ENCODE peak calls at places on chromosomes 1 and 21, in six cellular contexts. P, C, V, Z, Q and T are unnamed samples. For H3K36me3, the result is how much of the 10 kb centered on the place peaks cover.

GRCh38 chr21:37182222-37182621 is 84.9 kb downstream of the VPS26C start:
- DNase-seq in P (no peak), C (no peak), V (no peak), Z (no peak), Q (no peak), T (no peak)

GRCh38 chr1:159921251-159921650 is 4.1 kb downstream of the TAGLN2 start:
- DNase-seq in P (no peak), C (no peak), V (no peak), Z (no peak), Q (peak), T (no peak)

GRCh38 chr1:54234284-54234683 is 34.3 kb downstream of the MRPL37 start:
- DNase-seq in P (no peak), C (no peak), V (no peak), Z (no peak), Q (no peak), T (no peak)

GRCh38 chr1:2330511-2331199 is 60.7 kb downstream of the MORN1 start:
- DNase-seq in P (peak), C (no peak), V (no peak), Z (no peak), Q (peak), T (no peak)

GRCh38 chr1:223038288-223039006 is 104.6 kb downstream of the TLR5 start:
- DNase-seq in P (no peak), C (no peak), V (no peak), Z (no peak), Q (no peak), T (no peak)

GRCh38 chr1:180228648-180229482 is 1.2 kb upstream of the LHX4 start:
- DNase-seq in P (no peak), C (no peak), V (no peak), Z (no peak), Q (no peak), T (peak)

GRCh38 chr1:217506878-217507277 is 124.0 kb downstream of the GPATCH2 start:
- DNase-seq in P (peak), C (no peak), V (no peak), Z (no peak), Q (peak), T (no peak)

GRCh38 chr1:91891486-91891885 is 5.5 kb upstream of the TGFBR3 start:
- DNase-seq in P (no peak), C (no peak), V (no peak), Z (no peak), Q (peak), T (no peak)

DNA sequence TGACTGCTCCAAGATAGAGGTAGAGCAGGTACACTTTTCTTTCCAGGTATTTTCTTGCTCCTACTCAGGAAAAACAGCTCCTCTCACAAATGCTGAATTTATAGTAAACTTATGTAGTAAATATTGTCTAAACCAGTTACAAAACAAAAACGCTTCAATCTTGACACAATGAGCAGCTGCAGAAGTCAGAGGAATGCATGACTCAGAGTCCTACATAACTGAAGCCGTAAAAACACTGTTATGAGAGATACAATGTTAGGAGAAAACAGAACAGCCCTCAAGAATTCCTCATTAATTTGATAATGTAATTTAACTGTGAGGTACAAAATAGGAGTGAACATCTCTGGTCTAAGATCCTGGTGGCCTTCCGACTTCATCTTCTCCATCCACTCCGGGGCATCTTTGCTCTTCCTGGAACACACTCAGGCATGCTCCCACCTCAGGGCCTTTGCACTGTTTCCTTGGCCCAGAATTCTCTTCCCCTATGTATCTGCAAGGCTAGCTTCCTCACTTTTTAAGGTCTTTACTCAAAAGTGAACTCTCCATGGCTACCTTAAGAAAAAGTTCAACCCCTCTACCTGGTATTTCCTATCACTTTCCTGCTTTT is 138.5 kb downstream of the SLC45A1 start:
- DNase-seq in P (peak), C (no peak), V (no peak), Z (no peak), Q (peak), T (no peak)
- H3K4me3 ChIP-seq in P (no peak), C (no peak), V (no peak), Z (no peak), Q (no peak), T (no peak)

GRCh38 chr21:32674731-32675130 is 53.1 kb downstream of the SYNJ1 start:
- DNase-seq in P (no peak), C (no peak), V (no peak), Z (no peak), Q (no peak), T (no peak)

GRCh38 chr21:32674038-32674437 is 53.8 kb downstream of the SYNJ1 start:
- DNase-seq in P (no peak), C (no peak), V (no peak), Z (no peak), Q (no peak), T (no peak)
- H3K36me3 ChIP-seq in P (under half), C (under half), V (under half), Z (under half), Q (under half), T (under half)

DNA sequence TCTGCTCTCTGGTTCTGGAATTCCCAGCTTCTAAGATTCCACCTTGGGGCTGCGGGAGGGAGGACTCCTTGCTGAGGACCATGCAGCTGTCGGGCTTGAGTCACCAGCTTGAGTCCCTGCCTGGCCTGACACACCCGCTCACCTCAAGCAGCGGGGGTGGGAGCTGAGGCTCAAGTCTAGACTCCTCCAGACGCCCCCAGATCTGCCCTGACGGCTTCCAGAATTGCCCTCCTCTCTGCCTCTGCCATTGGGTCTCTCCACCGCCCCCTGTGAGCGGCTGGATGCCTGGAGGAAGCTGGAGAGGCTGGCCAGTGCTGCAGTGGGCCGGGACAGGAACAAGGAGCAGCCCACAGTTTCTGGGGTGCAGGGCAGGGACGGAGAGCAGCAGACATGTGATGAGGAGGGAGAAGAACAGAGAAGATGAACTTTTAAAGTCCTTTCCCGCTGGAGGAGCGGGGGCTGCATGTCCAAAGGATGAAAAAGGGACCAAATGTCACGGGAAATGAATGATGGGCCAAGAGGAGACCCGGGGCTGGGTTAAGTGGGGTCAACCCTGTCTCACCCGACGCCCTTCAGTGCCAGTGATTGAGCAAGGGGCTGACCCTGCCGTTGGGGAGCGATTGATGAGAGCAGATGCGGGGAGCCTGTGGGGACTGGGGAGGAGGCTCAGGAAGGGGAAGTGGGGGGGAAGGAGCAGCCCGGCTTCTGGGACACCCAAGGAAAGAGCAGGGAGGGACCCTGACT is 13.5 kb downstream of the CRABP2 start:
- DNase-seq in P (no peak), C (no peak), V (no peak), Z (no peak), Q (peak), T (no peak)
- TF ChIP-seq CTCF in P (peak), C (no peak), V (no peak), Z (no peak), Q (peak), T (no peak)

GRCh38 chr1:8422439-8423133 is 104.7 kb downstream of the SLC45A1 start:
- DNase-seq in P (peak), C (peak), V (no peak), Z (no peak), Q (peak), T (no peak)

GRCh38 chr1:8419861-8420260 is 101.9 kb downstream of the SLC45A1 start:
- DNase-seq in P (no peak), C (no peak), V (no peak), Z (no peak), Q (no peak), T (no peak)

GRCh38 chr1:8423134-8423701 is 105.3 kb downstream of the SLC45A1 start:
- DNase-seq in P (peak), C (peak), V (no peak), Z (no peak), Q (no peak), T (peak)

GRCh38 chr1:8420318-8420717 is 102.4 kb downstream of the SLC45A1 start:
- DNase-seq in P (no peak), C (no peak), V (no peak), Z (no peak), Q (no peak), T (no peak)

DNA sequence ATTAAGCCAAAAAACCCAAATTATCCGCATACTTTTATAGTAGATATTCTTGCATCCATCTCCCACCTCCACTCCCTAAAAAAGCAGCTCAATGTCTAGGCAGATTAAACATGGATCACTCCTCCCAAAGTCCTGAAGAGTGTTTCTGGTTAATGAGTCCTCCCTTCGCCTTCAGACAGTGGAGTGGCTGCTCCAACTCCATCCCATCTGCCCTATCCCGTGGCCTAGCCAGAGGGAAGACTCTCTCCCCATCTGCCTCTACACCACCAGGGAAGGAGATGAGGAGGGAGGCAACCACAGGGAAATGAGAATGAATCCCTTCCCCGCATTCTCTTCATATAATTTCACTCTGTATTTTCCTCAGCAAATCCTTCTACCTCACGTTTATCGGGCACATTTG is 103.8 kb downstream of the SLC45A1 start:
- DNase-seq in P (no peak), C (no peak), V (no peak), Z (no peak), Q (peak), T (no peak)
- H3K4me3 ChIP-seq in P (peak), C (peak), V (peak), Z (peak), Q (peak), T (peak)

GRCh38 chr1:113966013-113966412 is 13.3 kb upstream of the OLFML3 start:
- DNase-seq in P (peak), C (no peak), V (no peak), Z (no peak), Q (no peak), T (no peak)
- H3K36me3 ChIP-seq in P (half or more), C (under half), V (under half), Z (half or more), Q (under half), T (under half)

GRCh38 chr1:154791292-154792278 is 78.5 kb downstream of the KCNN3 start:
- DNase-seq in P (peak), C (no peak), V (no peak), Z (peak), Q (peak), T (peak)
- TF ChIP-seq CTCF in P (no peak), C (no peak), V (no peak), Z (peak), Q (no peak), T (peak)

GRCh38 chr1:67685067-67685557 is at the start of gene GADD45A:
- DNase-seq in P (peak), C (peak), V (peak), Z (peak), Q (peak), T (peak)

GRCh38 chr1:67683736-67684525 is 1.1 kb upstream of the GADD45A start:
- DNase-seq in P (peak), C (no peak), V (no peak), Z (no peak), Q (peak), T (no peak)

GRCh38 chr1:67684526-67685066 is 405 bp upstream of the GADD45A start:
- DNase-seq in P (no peak), C (no peak), V (no peak), Z (no peak), Q (no peak), T (no peak)

GRCh38 chr1:67682659-67683197 is 2.3 kb upstream of the GADD45A start:
- DNase-seq in P (peak), C (no peak), V (no peak), Z (no peak), Q (peak), T (no peak)

DNA sequence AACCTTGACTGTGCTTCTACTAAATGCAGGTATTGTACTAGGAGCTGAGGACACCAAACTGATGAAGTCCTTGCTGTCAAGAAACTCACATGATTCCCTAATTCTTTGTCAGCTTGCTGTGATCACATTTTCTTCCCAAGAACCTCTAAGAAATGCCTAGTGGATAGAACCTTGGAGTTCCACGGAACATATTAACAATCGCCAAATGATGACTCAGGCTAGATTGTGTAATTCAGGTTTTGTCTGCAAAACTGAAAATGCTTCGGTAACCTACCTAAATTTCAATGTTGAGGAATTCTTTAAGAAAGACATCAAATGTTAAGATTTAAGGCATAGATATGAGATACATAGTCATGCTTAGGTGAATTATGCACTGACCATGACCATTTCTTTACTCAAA is 1.7 kb upstream of the GADD45A start:
- DNase-seq in P (peak), C (no peak), V (no peak), Z (no peak), Q (peak), T (no peak)
- H3K4me3 ChIP-seq in P (no peak), C (no peak), V (peak), Z (no peak), Q (peak), T (no peak)

GRCh38 chr1:232859216-232859615 is 54.0 kb downstream of the MAP10 start:
- DNase-seq in P (no peak), C (no peak), V (no peak), Z (no peak), Q (no peak), T (no peak)
- H3K36me3 ChIP-seq in P (under half), C (under half), V (under half), Z (under half), Q (under half), T (under half)

DNA sequence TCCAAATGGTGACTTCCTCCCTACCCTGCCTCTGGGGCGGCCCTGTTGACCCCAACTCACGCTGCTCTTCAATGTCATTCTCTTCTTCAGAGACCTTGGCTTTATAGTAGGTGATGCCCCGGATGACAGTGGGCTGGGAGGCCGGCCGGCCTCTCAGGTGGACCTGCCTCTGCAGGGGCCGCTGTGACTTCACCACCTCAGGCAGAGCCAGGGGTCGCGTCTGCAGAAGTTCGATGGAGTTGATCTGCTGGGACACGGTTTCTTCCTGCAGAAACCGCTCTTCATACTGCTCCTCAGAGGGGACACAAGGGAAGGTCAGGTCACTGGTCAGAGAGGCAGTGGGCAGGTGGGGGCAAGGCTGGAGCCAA is 23.6 kb downstream of the OLFML2B start:
- DNase-seq in P (no peak), C (no peak), V (no peak), Z (no peak), Q (no peak), T (no peak)
- TF ChIP-seq CTCF in P (no peak), C (no peak), V (no peak), Z (no peak), Q (no peak), T (no peak)